ENCODE peak calls at places on chromosomes 12 and 14, in five cellular contexts. One of them, this sample, is unnamed.

GRCh38 chr14:58919262-58919661 is 269.2 kb upstream of the DAAM1 start:
- DNase-seq in A549: no peak
- DNase-seq in K562: no peak
- DNase-seq in GM12878: peak
- DNase-seq in HepG2: no peak
- DNase-seq in this sample: no peak

GRCh38 chr12:48512855-48513254 is 12.6 kb upstream of the OR8S1 start:
- DNase-seq in HepG2: no peak
- DNase-seq in A549: no peak
- DNase-seq in GM12878: peak
- DNase-seq in K562: no peak
- DNase-seq in this sample: no peak

GRCh38 chr12:24919346-24920001 is 29.4 kb downstream of the BCAT1 start:
- DNase-seq in GM12878: no peak
- DNase-seq in A549: no peak
- DNase-seq in HepG2: no peak
- DNase-seq in K562: no peak
- DNase-seq in this sample: no peak

GRCh38 chr14:50003213-50004021 is 110.5 kb downstream of the ARF6 start:
- DNase-seq in GM12878: peak
- DNase-seq in A549: peak
- DNase-seq in K562: peak
- DNase-seq in HepG2: peak
- DNase-seq in this sample: no peak

GRCh38 chr12:8014836-8015235 is 17.7 kb upstream of the FOXJ2 start:
- DNase-seq in HepG2: no peak
- DNase-seq in GM12878: no peak
- DNase-seq in K562: no peak
- DNase-seq in A549: no peak
- DNase-seq in this sample: no peak

GRCh38 chr12:100572184-100572583 is 1.3 kb upstream of the GAS2L3 start:
- DNase-seq in A549: no peak
- DNase-seq in HepG2: no peak
- DNase-seq in GM12878: no peak
- DNase-seq in K562: no peak
- DNase-seq in this sample: no peak

GRCh38 chr14:91114079-91115065 is 499 bp downstream of the DGLUCY start:
- DNase-seq in GM12878: peak
- DNase-seq in HepG2: peak
- DNase-seq in K562: peak
- DNase-seq in A549: no peak
- DNase-seq in this sample: peak

GRCh38 chr12:113610698-113611097 is 139.0 kb upstream of the LHX5 start:
- DNase-seq in A549: no peak
- DNase-seq in K562: no peak
- DNase-seq in GM12878: no peak
- DNase-seq in HepG2: no peak
- DNase-seq in this sample: no peak

GRCh38 chr12:129332286-129332685 is 479.0 kb downstream of the GLT1D1 start:
- DNase-seq in GM12878: no peak
- DNase-seq in HepG2: no peak
- DNase-seq in A549: no peak
- DNase-seq in K562: no peak
- DNase-seq in this sample: no peak

GRCh38 chr12:118514297-118514696 is 137.9 kb downstream of the SUDS3 start:
- DNase-seq in A549: no peak
- DNase-seq in GM12878: no peak
- DNase-seq in K562: no peak
- DNase-seq in HepG2: no peak
- DNase-seq in this sample: no peak

GRCh38 chr12:124745468-124745890 is 118.2 kb downstream of the SCARB1 start:
- DNase-seq in K562: no peak
- DNase-seq in HepG2: no peak
- DNase-seq in GM12878: no peak
- DNase-seq in A549: no peak
- DNase-seq in this sample: no peak

GRCh38 chr12:26845057-26845666 is 12.2 kb upstream of the ITPR2 start:
- DNase-seq in A549: peak
- DNase-seq in GM12878: no peak
- DNase-seq in HepG2: peak
- DNase-seq in K562: no peak
- DNase-seq in this sample: peak

GRCh38 chr14:21061347-21061668 is 3.7 kb downstream of the RNASE8 start:
- DNase-seq in GM12878: no peak
- DNase-seq in A549: no peak
- DNase-seq in K562: no peak
- DNase-seq in HepG2: no peak
- DNase-seq in this sample: no peak

GRCh38 chr12:95836185-95836609 is 22.6 kb upstream of the SNRPF start:
- DNase-seq in K562: no peak
- DNase-seq in HepG2: no peak
- DNase-seq in GM12878: no peak
- DNase-seq in A549: peak
- DNase-seq in this sample: no peak

GRCh38 chr14:104001003-104001402 is 58.7 kb upstream of the RD3L start:
- DNase-seq in A549: peak
- DNase-seq in HepG2: peak
- DNase-seq in GM12878: no peak
- DNase-seq in K562: peak
- DNase-seq in this sample: no peak

GRCh38 chr14:76770521-76771431 is 9.5 kb downstream of the VASH1 start:
- DNase-seq in HepG2: no peak
- DNase-seq in GM12878: no peak
- DNase-seq in K562: no peak
- DNase-seq in A549: no peak
- DNase-seq in this sample: no peak

GRCh38 chr12:13924286-13924685 is 57.1 kb downstream of the GRIN2B start:
- DNase-seq in GM12878: no peak
- DNase-seq in K562: no peak
- DNase-seq in HepG2: no peak
- DNase-seq in A549: no peak
- DNase-seq in this sample: no peak

GRCh38 chr14:82345149-82345548 is 811.5 kb upstream of the SEL1L start:
- DNase-seq in K562: no peak
- DNase-seq in A549: no peak
- DNase-seq in HepG2: no peak
- DNase-seq in GM12878: no peak
- DNase-seq in this sample: no peak

GRCh38 chr14:103846569-103847438 is 571 bp downstream of the PPP1R13B start:
- DNase-seq in A549: no peak
- DNase-seq in K562: no peak
- DNase-seq in HepG2: no peak
- DNase-seq in GM12878: no peak
- DNase-seq in this sample: no peak

GRCh38 chr14:73833530-73834257 is 17.9 kb upstream of the PTGR2 start:
- DNase-seq in GM12878: no peak
- DNase-seq in K562: no peak
- DNase-seq in A549: peak
- DNase-seq in HepG2: peak
- DNase-seq in this sample: no peak

GRCh38 chr14:106564058-106564643 is 1037.8 kb downstream of the TMEM121 start:
- DNase-seq in GM12878: no peak
- DNase-seq in K562: peak
- DNase-seq in HepG2: peak
- DNase-seq in A549: peak
- DNase-seq in this sample: no peak

GRCh38 chr12:72742560-72742959 is 470.4 kb downstream of the TRHDE start:
- DNase-seq in K562: no peak
- DNase-seq in GM12878: no peak
- DNase-seq in A549: no peak
- DNase-seq in HepG2: no peak
- DNase-seq in this sample: no peak

GRCh38 chr14:36478782-36479181 is 41.2 kb downstream of the NKX2-1 start:
- DNase-seq in A549: no peak
- DNase-seq in K562: no peak
- DNase-seq in HepG2: no peak
- DNase-seq in GM12878: no peak
- DNase-seq in this sample: no peak

GRCh38 chr12:93336344-93336743 is 41.4 kb upstream of the NUDT4 start:
- DNase-seq in GM12878: no peak
- DNase-seq in A549: no peak
- DNase-seq in HepG2: peak
- DNase-seq in K562: no peak
- DNase-seq in this sample: no peak
- TF ChIP-seq HDAC2 in GM12878: no peak
- TF ChIP-seq HDAC2 in A549: no peak
- TF ChIP-seq HDAC2 in HepG2: no peak
- TF ChIP-seq HDAC2 in K562: no peak
- TF ChIP-seq HDAC2 in this sample: no peak

GRCh38 chr12:106645465-106646330 is 62.9 kb downstream of the RFX4 start:
- DNase-seq in GM12878: no peak
- DNase-seq in A549: no peak
- DNase-seq in K562: no peak
- DNase-seq in HepG2: no peak
- DNase-seq in this sample: no peak

GRCh38 chr12:106646472-106646871 is 63.7 kb downstream of the RFX4 start:
- DNase-seq in HepG2: no peak
- DNase-seq in GM12878: no peak
- DNase-seq in K562: no peak
- DNase-seq in A549: no peak
- DNase-seq in this sample: no peak

GRCh38 chr12:106644335-106645073 is 61.7 kb downstream of the RFX4 start:
- DNase-seq in GM12878: no peak
- DNase-seq in K562: no peak
- DNase-seq in A549: no peak
- DNase-seq in HepG2: no peak
- DNase-seq in this sample: no peak

GRCh38 chr12:106642991-106643390 is 60.2 kb downstream of the RFX4 start:
- DNase-seq in K562: no peak
- DNase-seq in HepG2: no peak
- DNase-seq in A549: peak
- DNase-seq in GM12878: no peak
- DNase-seq in this sample: no peak

GRCh38 chr12:106645074-106645421 is 62.2 kb downstream of the RFX4 start:
- DNase-seq in A549: no peak
- DNase-seq in K562: no peak
- DNase-seq in HepG2: peak
- DNase-seq in GM12878: no peak
- DNase-seq in this sample: no peak
- TF ChIP-seq HDAC2 in A549: no peak
- TF ChIP-seq HDAC2 in K562: no peak
- TF ChIP-seq HDAC2 in HepG2: peak
- TF ChIP-seq HDAC2 in GM12878: no peak
- TF ChIP-seq HDAC2 in this sample: no peak

DNA sequence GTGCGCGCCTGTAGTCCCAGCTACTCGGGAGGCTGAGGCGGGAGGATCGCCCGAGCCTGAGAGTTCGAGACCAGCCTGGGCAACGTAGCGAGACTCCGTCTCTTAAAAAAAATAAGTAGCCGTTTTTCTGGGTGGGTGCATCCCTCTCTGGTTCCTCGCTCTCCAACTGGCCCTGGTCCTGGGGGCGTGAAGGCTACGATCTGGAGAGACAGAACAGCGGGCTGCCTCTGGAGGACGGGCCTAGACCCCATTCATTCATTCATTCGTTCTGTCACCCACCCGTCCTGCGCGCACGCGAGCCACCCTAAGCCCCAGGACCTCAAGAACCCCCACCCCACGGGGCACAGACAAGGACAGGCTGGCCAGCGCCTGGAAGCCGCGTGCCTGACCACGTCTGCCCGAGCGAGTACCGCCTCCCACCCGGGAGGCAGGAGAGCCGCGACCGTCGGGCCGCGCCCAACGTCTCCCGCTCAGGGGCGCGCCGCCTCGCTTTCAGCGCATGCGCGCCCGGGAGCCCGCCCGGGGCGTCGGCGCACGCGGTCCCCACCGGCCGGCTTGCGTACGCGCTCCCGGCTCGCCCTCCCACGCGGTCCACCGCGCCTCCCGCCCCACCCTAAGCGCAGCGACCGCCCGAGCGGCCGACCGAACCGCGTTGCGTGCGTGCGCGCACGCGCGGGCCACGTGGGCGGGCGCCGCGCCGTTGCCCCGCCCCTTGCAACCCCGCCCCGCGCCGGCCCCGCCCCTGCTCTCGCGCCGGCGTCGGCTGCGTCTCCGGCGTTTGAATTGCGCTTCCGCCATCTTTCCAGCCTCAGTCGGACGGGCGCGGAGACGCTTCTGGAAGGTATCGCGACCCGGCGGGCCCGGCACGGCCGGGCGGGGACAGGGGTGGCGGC is at the start of gene RAN:
- DNase-seq in A549: peak
- DNase-seq in GM12878: peak
- DNase-seq in K562: peak
- DNase-seq in HepG2: peak
- DNase-seq in this sample: peak
- TF ChIP-seq HDAC2 in A549: no peak
- TF ChIP-seq HDAC2 in GM12878: no peak
- TF ChIP-seq HDAC2 in K562: no peak
- TF ChIP-seq HDAC2 in HepG2: no peak
- TF ChIP-seq HDAC2 in this sample: no peak

GRCh38 chr12:65495233-65495632 is 216.8 kb downstream of the MSRB3 start:
- DNase-seq in GM12878: no peak
- DNase-seq in A549: peak
- DNase-seq in K562: no peak
- DNase-seq in HepG2: peak
- DNase-seq in this sample: no peak

GRCh38 chr12:65492997-65493892 is 214.8 kb downstream of the MSRB3 start:
- DNase-seq in HepG2: no peak
- DNase-seq in GM12878: no peak
- DNase-seq in K562: no peak
- DNase-seq in A549: no peak
- DNase-seq in this sample: no peak

GRCh38 chr12:65496617-65497016 is 218.1 kb downstream of the MSRB3 start:
- DNase-seq in A549: no peak
- DNase-seq in GM12878: no peak
- DNase-seq in HepG2: no peak
- DNase-seq in K562: no peak
- DNase-seq in this sample: no peak

GRCh38 chr12:65494537-65494936 is 216.1 kb downstream of the MSRB3 start:
- DNase-seq in GM12878: no peak
- DNase-seq in HepG2: peak
- DNase-seq in A549: peak
- DNase-seq in K562: no peak
- DNase-seq in this sample: no peak

GRCh38 chr12:65493893-65494205 is 215.4 kb downstream of the MSRB3 start:
- DNase-seq in K562: no peak
- DNase-seq in GM12878: no peak
- DNase-seq in A549: no peak
- DNase-seq in HepG2: no peak
- DNase-seq in this sample: no peak
- TF ChIP-seq HDAC2 in K562: no peak
- TF ChIP-seq HDAC2 in GM12878: no peak
- TF ChIP-seq HDAC2 in A549: no peak
- TF ChIP-seq HDAC2 in HepG2: no peak
- TF ChIP-seq HDAC2 in this sample: no peak